ENCODE peak calls at places on chromosomes 6 and 20, in five cellular contexts. S is GM12878, R is HCT116, I is fibroblast of lung, H is SK-N-SH. D is an unnamed sample.

GRCh38 chr20:24382330-24382729 is 87.1 kb upstream of the SYNDIG1 start:
- DNase-seq in I (no peak), S (no peak), R (no peak), H (peak), D (no peak)

GRCh38 chr6:5547571-5547970 is 286.3 kb downstream of the FARS2 start:
- DNase-seq in I (no peak), H (no peak), S (no peak), R (no peak), D (no peak)

GRCh38 chr6:73738367-73739028 is 42.5 kb downstream of the CD109 start:
- DNase-seq in I (no peak), R (no peak), H (no peak), S (no peak), D (no peak)

GRCh38 chr20:37534401-37535157 is 6.9 kb upstream of the BLCAP start:
- DNase-seq in H (peak), S (peak), I (peak), R (peak), D (peak)

GRCh38 chr20:39990692-39991091 is 698.3 kb downstream of the MAFB start:
- DNase-seq in I (no peak), S (no peak), H (no peak), R (no peak), D (no peak)

GRCh38 chr6:3593161-3593560 is 136.3 kb upstream of the SLC22A23 start:
- DNase-seq in I (no peak), S (no peak), R (no peak), H (no peak), D (no peak)

GRCh38 chr20:3168829-3169590 is 4.3 kb downstream of the LZTS3 start:
- DNase-seq in I (no peak), H (peak), R (no peak), S (no peak), D (no peak)

GRCh38 chr6:63355632-63356031 is 35.8 kb upstream of the LGSN start:
- DNase-seq in S (no peak), H (no peak), I (no peak), R (no peak), D (no peak)

GRCh38 chr20:62030834-62031434 is 34.7 kb downstream of the TAF4 start:
- DNase-seq in S (peak), H (no peak), R (no peak), I (no peak), D (no peak)

GRCh38 chr6:25279748-25280616 is 808 bp downstream of the CARMIL1 start:
- DNase-seq in R (no peak), H (peak), S (no peak), I (no peak), D (no peak)

GRCh38 chr20:9485614-9486325 is 28.6 kb upstream of the LAMP5 start:
- DNase-seq in H (no peak), S (no peak), I (no peak), R (no peak), D (no peak)

GRCh38 chr6:139364302-139364981 is 10.0 kb downstream of the CITED2 start:
- DNase-seq in H (peak), S (peak), I (peak), R (no peak), D (peak)
- H2AFZ ChIP-seq in H (peak), S (no peak), I (no peak), R (peak), D (no peak)

GRCh38 chr20:48722002-48722731 is 105.6 kb downstream of the PREX1 start:
- DNase-seq in I (peak), R (no peak), S (no peak), H (no peak), D (no peak)

GRCh38 chr20:48724891-48725588 is 102.8 kb downstream of the PREX1 start:
- DNase-seq in S (no peak), H (no peak), R (no peak), I (no peak), D (no peak)

GRCh38 chr20:48723308-48724264 is 104.2 kb downstream of the PREX1 start:
- DNase-seq in S (no peak), H (no peak), I (peak), R (no peak), D (no peak)

GRCh38 chr20:48721324-48722001 is 106.3 kb downstream of the PREX1 start:
- DNase-seq in I (no peak), R (no peak), H (no peak), S (no peak), D (no peak)

DNA sequence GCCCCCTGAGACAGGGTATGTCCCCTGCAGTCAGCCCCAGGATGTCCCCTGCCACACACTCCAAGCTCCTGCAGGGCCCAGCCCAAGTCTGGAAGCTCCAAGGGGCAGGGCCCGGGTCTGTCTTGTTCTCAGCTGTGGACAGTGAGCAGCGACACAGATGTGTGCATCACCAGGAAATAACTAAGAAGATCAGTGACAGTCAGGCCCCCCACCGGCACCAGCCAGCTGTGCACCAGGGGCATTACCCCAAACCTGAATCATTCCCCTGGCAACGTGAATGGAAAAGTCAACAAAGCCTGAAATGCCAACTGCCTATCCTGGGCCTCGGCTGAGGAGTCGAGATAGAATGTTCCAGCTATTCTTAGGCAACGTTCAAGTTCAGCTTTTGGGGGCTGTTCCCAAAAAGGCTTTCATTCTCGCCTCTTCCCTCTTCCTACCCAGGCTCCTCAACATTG is 105.0 kb downstream of the PREX1 start:
- DNase-seq in R (no peak), I (peak), H (no peak), S (no peak), D (peak)
- TF ChIP-seq CTCF in R (no peak), I (no peak), H (no peak), S (peak), D (no peak)

GRCh38 chr6:33490621-33491020 is 36.2 kb downstream of the ZBTB9 start:
- DNase-seq in S (no peak), H (no peak), I (no peak), R (no peak), D (no peak)
- H2AFZ ChIP-seq in S (no peak), H (no peak), I (no peak), R (no peak), D (no peak)

GRCh38 chr6:29685718-29686326 is 4.9 kb upstream of the ZFP57 start:
- DNase-seq in S (no peak), R (no peak), H (no peak), I (no peak), D (no peak)
- TF ChIP-seq CTCF in S (no peak), R (no peak), H (peak), I (no peak), D (no peak)

DNA sequence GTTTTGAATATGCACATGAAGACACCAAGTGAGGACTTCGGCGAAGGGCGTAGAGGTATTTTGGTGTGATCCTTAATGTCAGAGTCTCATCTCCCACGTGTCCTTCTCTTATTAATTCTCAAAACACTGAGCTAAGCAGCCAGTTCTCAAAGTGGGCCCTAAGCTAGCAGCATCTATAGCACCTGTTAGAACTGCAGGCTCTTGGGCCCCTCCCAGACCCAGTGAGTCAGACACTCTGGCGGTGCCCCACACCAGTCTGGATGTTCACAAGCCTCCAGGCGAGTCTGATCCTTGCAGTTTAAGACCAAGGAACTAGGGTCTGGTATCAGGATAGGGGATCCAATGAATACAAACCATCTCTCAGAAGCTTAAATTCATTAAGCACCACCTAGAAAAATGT is 292.2 kb downstream of the QKI start:
- DNase-seq in H (no peak), I (no peak), R (no peak), S (no peak), D (no peak)
- H2AFZ ChIP-seq in H (no peak), I (no peak), R (no peak), S (no peak), D (no peak)

GRCh38 chr20:33444797-33445560 is 1.4 kb upstream of the SNTA1 start:
- DNase-seq in R (no peak), H (no peak), I (peak), S (no peak), D (peak)
- TF ChIP-seq CTCF in R (peak), H (peak), I (no peak), S (peak), D (peak)

DNA sequence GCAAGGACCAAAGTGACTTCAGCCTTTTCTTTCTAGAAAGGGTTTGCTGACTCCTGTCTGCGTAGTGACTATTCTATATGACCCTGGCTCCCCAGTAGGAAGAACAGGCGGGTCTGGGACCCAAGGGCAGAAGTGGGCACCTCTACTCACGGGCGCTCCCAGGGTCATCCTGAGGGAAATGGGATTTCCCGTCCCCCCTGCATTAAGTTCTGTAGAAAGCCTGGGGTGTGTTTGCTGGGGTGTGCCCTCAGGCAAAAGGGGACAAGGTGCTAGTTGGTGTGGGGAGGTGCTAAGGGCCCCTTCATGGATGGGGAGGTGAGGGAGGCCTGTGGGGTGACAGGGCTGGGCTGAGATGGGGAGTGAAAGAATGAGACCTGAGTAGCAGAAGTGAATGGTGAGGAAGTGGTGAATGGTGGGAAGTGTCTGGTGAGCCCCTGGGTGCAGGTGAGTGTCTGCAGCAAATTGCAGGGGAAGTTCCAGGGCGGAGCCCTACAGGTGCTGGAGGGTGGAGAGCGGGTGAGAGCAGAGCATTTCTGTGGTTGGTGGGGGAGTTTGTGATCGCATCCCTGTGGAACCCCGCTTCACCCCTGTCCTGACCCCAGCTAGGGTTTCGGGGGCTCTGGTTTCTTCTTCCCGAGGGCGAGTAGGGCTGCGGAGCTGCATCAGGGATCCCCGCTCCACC is 21.1 kb downstream of the RAET1L start:
- DNase-seq in I (no peak), S (no peak), H (no peak), R (no peak), D (no peak)
- H2AFZ ChIP-seq in I (no peak), S (peak), H (no peak), R (no peak), D (peak)

DNA sequence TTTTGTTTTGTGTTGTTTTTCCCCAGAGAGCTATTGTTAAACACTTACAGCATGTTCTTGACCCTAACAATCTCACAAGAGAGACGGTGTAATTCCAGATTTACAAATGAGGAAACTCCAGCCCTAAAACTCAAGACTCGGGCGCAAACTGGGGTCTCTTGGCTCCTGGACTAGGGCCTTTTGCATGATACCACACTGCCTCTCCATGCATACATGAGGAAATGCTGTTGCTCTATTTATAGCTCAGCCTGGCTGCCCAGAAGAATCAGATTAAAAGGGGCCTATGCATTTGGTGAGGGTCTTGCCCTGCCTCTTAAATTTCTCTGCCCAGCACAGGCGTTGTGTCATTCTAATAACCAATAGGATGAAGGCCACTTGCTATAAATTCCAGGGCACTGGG is 30.5 kb upstream of the SNRPB2 start:
- DNase-seq in I (no peak), H (peak), R (no peak), S (no peak), D (no peak)
- TF ChIP-seq CTCF in I (no peak), H (no peak), R (no peak), S (no peak), D (no peak)

GRCh38 chr6:44222486-44222986 is 859 bp upstream of the SLC29A1 start:
- DNase-seq in R (no peak), H (no peak), S (no peak), I (no peak), D (no peak)

GRCh38 chr6:44220913-44221290 is 2.5 kb upstream of the SLC29A1 start:
- DNase-seq in H (no peak), I (no peak), S (no peak), R (no peak), D (no peak)

GRCh38 chr6:44222987-44223470 is 366 bp upstream of the SLC29A1 start:
- DNase-seq in I (no peak), S (no peak), R (no peak), H (no peak), D (no peak)

GRCh38 chr6:44221291-44221960 is 2.0 kb upstream of the SLC29A1 start:
- DNase-seq in H (peak), I (peak), R (no peak), S (no peak), D (peak)

GRCh38 chr6:44221961-44222335 is 1.4 kb upstream of the SLC29A1 start:
- DNase-seq in S (no peak), H (no peak), R (no peak), I (no peak), D (no peak)
- H2AFZ ChIP-seq in S (no peak), H (no peak), R (no peak), I (no peak), D (no peak)

D was measured in DND-41.